ENCODE peak calls at places on chromosomes 7 and 10, in eight cellular contexts. One of them, this sample, is unnamed.

GRCh38 chr7:127391591-127392181 is 822 bp downstream of the ZNF800 start:
- DNase-seq in GM13977: peak; percentile 37
- DNase-seq in heart left ventricle: no peak
- DNase-seq in AG04449: no peak
- DNase-seq in AG04450: no peak
- DNase-seq in IMR-90: peak; percentile 24
- DNase-seq in cardiac muscle cell: peak; percentile 40
- DNase-seq in breast epithelium: no peak
- DNase-seq in this sample: no peak

GRCh38 chr10:118272090-118272775 is 69.9 kb downstream of the FAM204A start:
- DNase-seq in GM13977: no peak
- DNase-seq in heart left ventricle: no peak
- DNase-seq in AG04449: no peak
- DNase-seq in AG04450: peak; percentile 6
- DNase-seq in IMR-90: peak; percentile 43
- DNase-seq in cardiac muscle cell: peak; percentile 21
- DNase-seq in breast epithelium: no peak
- DNase-seq in this sample: peak; percentile 5

GRCh38 chr7:73423519-73424485 is 9.8 kb upstream of the FZD9 start:
- DNase-seq in GM13977: peak; percentile 58
- DNase-seq in heart left ventricle: no peak
- DNase-seq in AG04449: no peak
- DNase-seq in AG04450: no peak
- DNase-seq in IMR-90: peak; percentile 26
- DNase-seq in cardiac muscle cell: peak; percentile 50
- DNase-seq in breast epithelium: peak; percentile 23
- DNase-seq in this sample: no peak

GRCh38 chr7:94170836-94171235 is 166.7 kb upstream of the BET1 start:
- DNase-seq in GM13977: no peak
- DNase-seq in heart left ventricle: no peak
- DNase-seq in AG04449: no peak
- DNase-seq in AG04450: no peak
- DNase-seq in IMR-90: no peak
- DNase-seq in cardiac muscle cell: no peak
- DNase-seq in breast epithelium: no peak
- DNase-seq in this sample: no peak

GRCh38 chr10:60967854-60968484 is 24.0 kb upstream of the RHOBTB1 start:
- DNase-seq in GM13977: no peak
- DNase-seq in heart left ventricle: no peak
- DNase-seq in AG04449: no peak
- DNase-seq in AG04450: no peak
- DNase-seq in IMR-90: no peak
- DNase-seq in cardiac muscle cell: no peak
- DNase-seq in breast epithelium: no peak
- DNase-seq in this sample: no peak

GRCh38 chr7:137691566-137691965 is 155.2 kb downstream of the DGKI start:
- DNase-seq in GM13977: no peak
- DNase-seq in heart left ventricle: no peak
- DNase-seq in AG04449: no peak
- DNase-seq in AG04450: no peak
- DNase-seq in IMR-90: no peak
- DNase-seq in cardiac muscle cell: no peak
- DNase-seq in breast epithelium: no peak
- DNase-seq in this sample: no peak

GRCh38 chr7:83655951-83656556 is 7.1 kb upstream of the SEMA3E start:
- DNase-seq in GM13977: peak; percentile 20
- DNase-seq in heart left ventricle: no peak
- DNase-seq in AG04449: peak; percentile 10
- DNase-seq in AG04450: peak; percentile 16
- DNase-seq in IMR-90: peak; percentile 61
- DNase-seq in cardiac muscle cell: peak; percentile 70
- DNase-seq in breast epithelium: no peak
- DNase-seq in this sample: no peak

GRCh38 chr7:130959743-130960207 is 225.8 kb upstream of the KLF14 start:
- DNase-seq in GM13977: no peak
- DNase-seq in heart left ventricle: no peak
- DNase-seq in AG04449: no peak
- DNase-seq in AG04450: no peak
- DNase-seq in IMR-90: peak; percentile 85
- DNase-seq in cardiac muscle cell: peak; percentile 86
- DNase-seq in breast epithelium: no peak
- DNase-seq in this sample: no peak

GRCh38 chr10:118950190-118950658 is 79.3 kb upstream of the NANOS1 start:
- DNase-seq in GM13977: no peak
- DNase-seq in heart left ventricle: no peak
- DNase-seq in AG04449: no peak
- DNase-seq in AG04450: no peak
- DNase-seq in IMR-90: no peak
- DNase-seq in cardiac muscle cell: peak; percentile 53
- DNase-seq in breast epithelium: no peak
- DNase-seq in this sample: no peak

GRCh38 chr7:153392726-153393125 is 633.2 kb downstream of the ACTR3B start:
- DNase-seq in GM13977: no peak
- DNase-seq in heart left ventricle: no peak
- DNase-seq in AG04449: no peak
- DNase-seq in AG04450: no peak
- DNase-seq in IMR-90: no peak
- DNase-seq in cardiac muscle cell: no peak
- DNase-seq in breast epithelium: no peak
- DNase-seq in this sample: no peak

GRCh38 chr7:17593854-17594419 is 295.5 kb downstream of the AHR start:
- DNase-seq in GM13977: no peak
- DNase-seq in heart left ventricle: no peak
- DNase-seq in AG04449: no peak
- DNase-seq in AG04450: no peak
- DNase-seq in IMR-90: peak; percentile 18
- DNase-seq in cardiac muscle cell: no peak
- DNase-seq in breast epithelium: no peak
- DNase-seq in this sample: peak; percentile 44

GRCh38 chr7:72307566-72307965 is 104.6 kb downstream of the CALN1 start:
- DNase-seq in GM13977: no peak
- DNase-seq in heart left ventricle: no peak
- DNase-seq in AG04449: no peak
- DNase-seq in AG04450: no peak
- DNase-seq in IMR-90: no peak
- DNase-seq in cardiac muscle cell: no peak
- DNase-seq in breast epithelium: no peak
- DNase-seq in this sample: no peak

GRCh38 chr7:100476903-100477870 is 1.8 kb downstream of the TSC22D4 start:
- DNase-seq in GM13977: no peak
- DNase-seq in heart left ventricle: peak; percentile 38
- DNase-seq in AG04449: no peak
- DNase-seq in AG04450: no peak
- DNase-seq in IMR-90: no peak
- DNase-seq in cardiac muscle cell: no peak
- DNase-seq in breast epithelium: no peak
- DNase-seq in this sample: no peak

GRCh38 chr7:1886361-1887064 is 216.4 kb downstream of the ELFN1 start:
- DNase-seq in GM13977: no peak
- DNase-seq in heart left ventricle: peak; percentile 31
- DNase-seq in AG04449: no peak
- DNase-seq in AG04450: no peak
- DNase-seq in IMR-90: no peak
- DNase-seq in cardiac muscle cell: no peak
- DNase-seq in breast epithelium: peak; percentile 22
- DNase-seq in this sample: no peak

GRCh38 chr10:132606536-132607316 is 69.1 kb downstream of the INPP5A start:
- DNase-seq in GM13977: no peak
- DNase-seq in heart left ventricle: peak; percentile 75
- DNase-seq in AG04449: no peak
- DNase-seq in AG04450: no peak
- DNase-seq in IMR-90: peak; percentile 49
- DNase-seq in cardiac muscle cell: peak; percentile 57
- DNase-seq in breast epithelium: no peak
- DNase-seq in this sample: no peak

GRCh38 chr10:74612195-74612594 is 214.2 kb upstream of the KAT6B start:
- DNase-seq in GM13977: no peak
- DNase-seq in heart left ventricle: no peak
- DNase-seq in AG04449: no peak
- DNase-seq in AG04450: no peak
- DNase-seq in IMR-90: peak; percentile 42
- DNase-seq in cardiac muscle cell: peak; percentile 36
- DNase-seq in breast epithelium: no peak
- DNase-seq in this sample: no peak

GRCh38 chr10:113414481-113414990 is 138.3 kb upstream of the HABP2 start:
- DNase-seq in GM13977: no peak
- DNase-seq in heart left ventricle: no peak
- DNase-seq in AG04449: no peak
- DNase-seq in AG04450: no peak
- DNase-seq in IMR-90: no peak
- DNase-seq in cardiac muscle cell: no peak
- DNase-seq in breast epithelium: no peak
- DNase-seq in this sample: no peak

GRCh38 chr7:131509087-131509486 is 47.3 kb downstream of the PODXL start:
- DNase-seq in GM13977: no peak
- DNase-seq in heart left ventricle: no peak
- DNase-seq in AG04449: no peak
- DNase-seq in AG04450: no peak
- DNase-seq in IMR-90: no peak
- DNase-seq in cardiac muscle cell: no peak
- DNase-seq in breast epithelium: no peak
- DNase-seq in this sample: no peak

GRCh38 chr7:1742555-1743303 is 72.7 kb downstream of the ELFN1 start:
- DNase-seq in GM13977: peak; percentile 81
- DNase-seq in heart left ventricle: peak; percentile 62
- DNase-seq in AG04449: no peak
- DNase-seq in AG04450: no peak
- DNase-seq in IMR-90: peak; percentile 14
- DNase-seq in cardiac muscle cell: peak; percentile 54
- DNase-seq in breast epithelium: no peak
- DNase-seq in this sample: no peak

GRCh38 chr7:128257458-128257857 is 16.4 kb downstream of the LEP start:
- DNase-seq in GM13977: no peak
- DNase-seq in heart left ventricle: no peak
- DNase-seq in AG04449: no peak
- DNase-seq in AG04450: no peak
- DNase-seq in IMR-90: no peak
- DNase-seq in cardiac muscle cell: no peak
- DNase-seq in breast epithelium: no peak
- DNase-seq in this sample: no peak

GRCh38 chr10:28384557-28384956 is 81.7 kb upstream of the MPP7 start:
- DNase-seq in GM13977: no peak
- DNase-seq in heart left ventricle: no peak
- DNase-seq in AG04449: no peak
- DNase-seq in AG04450: no peak
- DNase-seq in IMR-90: no peak
- DNase-seq in cardiac muscle cell: no peak
- DNase-seq in breast epithelium: no peak
- DNase-seq in this sample: no peak

GRCh38 chr10:58653139-58653538 is 140.5 kb downstream of the BICC1 start:
- DNase-seq in GM13977: no peak
- DNase-seq in heart left ventricle: no peak
- DNase-seq in AG04449: no peak
- DNase-seq in AG04450: no peak
- DNase-seq in IMR-90: peak; percentile 48
- DNase-seq in cardiac muscle cell: peak; percentile 69
- DNase-seq in breast epithelium: no peak
- DNase-seq in this sample: no peak

GRCh38 chr7:44325811-44326241 is 432 bp upstream of the CAMK2B start:
- DNase-seq in GM13977: no peak
- DNase-seq in heart left ventricle: no peak
- DNase-seq in AG04449: no peak
- DNase-seq in AG04450: no peak
- DNase-seq in IMR-90: no peak
- DNase-seq in cardiac muscle cell: peak; percentile 7
- DNase-seq in breast epithelium: peak; percentile 14
- DNase-seq in this sample: no peak
- TF ChIP-seq CTCF in GM13977: no peak
- TF ChIP-seq CTCF in heart left ventricle: no peak
- TF ChIP-seq CTCF in AG04449: no peak
- TF ChIP-seq CTCF in AG04450: no peak
- TF ChIP-seq CTCF in IMR-90: no peak
- TF ChIP-seq CTCF in cardiac muscle cell: peak; percentile 5
- TF ChIP-seq CTCF in breast epithelium: no peak
- TF ChIP-seq CTCF in this sample: no peak

GRCh38 chr10:96743988-96744585 is 23.8 kb upstream of the PIK3AP1 start:
- DNase-seq in GM13977: no peak
- DNase-seq in heart left ventricle: no peak
- DNase-seq in AG04449: no peak
- DNase-seq in AG04450: no peak
- DNase-seq in IMR-90: peak; percentile 29
- DNase-seq in cardiac muscle cell: no peak
- DNase-seq in breast epithelium: no peak
- DNase-seq in this sample: no peak
- TF ChIP-seq CTCF in GM13977: peak; percentile 56
- TF ChIP-seq CTCF in heart left ventricle: peak; percentile 26
- TF ChIP-seq CTCF in AG04449: no peak
- TF ChIP-seq CTCF in AG04450: peak; percentile 41
- TF ChIP-seq CTCF in IMR-90: peak; percentile 51
- TF ChIP-seq CTCF in cardiac muscle cell: peak; percentile 9
- TF ChIP-seq CTCF in breast epithelium: no peak
- TF ChIP-seq CTCF in this sample: no peak

DNA sequence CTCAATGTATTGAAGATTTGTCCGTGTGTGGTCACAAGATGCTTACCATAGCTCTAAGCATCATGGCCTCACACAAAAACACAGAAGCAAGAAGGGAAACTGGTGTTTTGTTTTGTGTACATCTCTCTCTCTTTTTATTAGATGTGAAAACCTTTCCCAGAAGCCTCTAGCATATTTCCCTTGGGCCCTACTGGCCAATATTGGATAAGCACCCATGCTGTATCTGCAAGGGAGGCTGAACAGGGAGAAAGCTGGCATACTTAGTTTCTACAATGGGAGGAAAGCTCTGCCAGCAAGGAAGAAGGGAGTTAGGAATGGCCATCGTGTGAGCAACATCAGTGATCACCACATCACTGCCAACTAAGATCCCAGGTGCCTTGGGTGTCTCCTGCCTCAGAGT is 9.6 kb upstream of the NAMPT start:
- DNase-seq in GM13977: no peak
- DNase-seq in heart left ventricle: no peak
- DNase-seq in AG04449: no peak
- DNase-seq in AG04450: no peak
- DNase-seq in IMR-90: no peak
- DNase-seq in cardiac muscle cell: no peak
- DNase-seq in breast epithelium: no peak
- DNase-seq in this sample: no peak
- TF ChIP-seq CTCF in GM13977: no peak
- TF ChIP-seq CTCF in heart left ventricle: no peak
- TF ChIP-seq CTCF in AG04449: no peak
- TF ChIP-seq CTCF in AG04450: peak; percentile 26
- TF ChIP-seq CTCF in IMR-90: peak; percentile 6
- TF ChIP-seq CTCF in cardiac muscle cell: no peak
- TF ChIP-seq CTCF in breast epithelium: no peak
- TF ChIP-seq CTCF in this sample: no peak

DNA sequence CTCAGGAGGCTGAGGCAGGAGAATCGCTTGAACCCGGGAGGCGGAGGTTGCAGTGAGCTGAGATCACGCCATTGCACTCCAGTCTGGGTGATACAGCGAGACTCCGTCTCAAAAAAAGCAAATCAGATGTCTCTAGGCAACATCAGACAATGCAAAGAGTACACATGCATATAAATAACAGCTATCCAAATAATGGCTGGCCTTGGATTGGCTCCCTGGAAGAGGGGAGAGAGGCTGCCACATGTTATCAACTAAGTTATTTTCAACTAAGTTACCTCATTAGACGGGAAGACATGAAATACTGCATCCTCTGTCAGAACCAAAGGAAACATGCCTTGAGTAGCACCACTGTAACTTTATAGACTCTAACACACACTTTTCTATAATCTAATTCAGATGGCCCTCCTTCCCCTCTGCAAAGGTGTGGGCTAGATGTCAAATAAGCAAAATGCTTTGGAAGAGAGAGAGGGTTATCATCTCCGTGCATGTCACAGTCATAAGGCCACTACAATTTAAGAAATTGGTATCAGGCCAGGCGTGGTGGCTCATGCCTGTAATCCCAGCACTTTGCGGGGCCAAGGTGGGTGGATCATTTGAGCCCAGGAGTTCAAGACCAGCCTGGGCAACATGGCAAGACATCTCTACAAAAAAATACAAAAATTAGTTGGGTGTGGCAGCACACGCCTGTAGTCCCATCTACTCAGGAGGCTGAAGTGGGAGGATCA is 22.5 kb upstream of the SPOCK2 start:
- DNase-seq in GM13977: no peak
- DNase-seq in heart left ventricle: peak; percentile 46
- DNase-seq in AG04449: no peak
- DNase-seq in AG04450: no peak
- DNase-seq in IMR-90: no peak
- DNase-seq in cardiac muscle cell: no peak
- DNase-seq in breast epithelium: no peak
- DNase-seq in this sample: no peak
- TF ChIP-seq CTCF in GM13977: no peak
- TF ChIP-seq CTCF in heart left ventricle: no peak
- TF ChIP-seq CTCF in AG04449: no peak
- TF ChIP-seq CTCF in AG04450: no peak
- TF ChIP-seq CTCF in IMR-90: no peak
- TF ChIP-seq CTCF in cardiac muscle cell: no peak
- TF ChIP-seq CTCF in breast epithelium: no peak
- TF ChIP-seq CTCF in this sample: no peak